ENCODE peak calls at places on chromosomes 6 and 20, in six cellular contexts. Q is suprapubic skin, J is HepG2, E is heart left ventricle, N is NB4, O is transverse colon. V is an unnamed sample.

GRCh38 chr6:136655251-136656014 is 105.2 kb upstream of the MAP7 start:
- DNase-seq in Q (no peak), J (no peak), E (no peak), N (no peak), O (no peak), V (no peak)

GRCh38 chr6:159089443-159089842 is 44.7 kb upstream of the TAGAP start:
- DNase-seq in Q (no peak), J (no peak), E (no peak), N (no peak), O (no peak), V (no peak)

GRCh38 chr6:105302617-105303128 is 100.2 kb downstream of the PREP start:
- DNase-seq in Q (no peak), J (no peak), E (no peak), N (no peak), O (no peak), V (no peak)

GRCh38 chr20:43536817-43537440 is 21.9 kb upstream of the SGK2 start:
- DNase-seq in Q (peak; percentile 24), J (peak; percentile 90), E (no peak), N (no peak), O (no peak), V (no peak)

GRCh38 chr6:107460074-107460631 is 789 bp upstream of the PDSS2 start:
- DNase-seq in Q (no peak), J (no peak), E (no peak), N (no peak), O (no peak), V (no peak)

GRCh38 chr20:21521596-21522478 is 8.0 kb upstream of the NKX2-2 start:
- DNase-seq in Q (no peak), J (no peak), E (no peak), N (no peak), O (no peak), V (no peak)

GRCh38 chr6:169253745-169254238 is at the start of gene THBS2:
- DNase-seq in Q (peak; percentile 83), J (no peak), E (peak; percentile 69), N (no peak), O (peak; percentile 24), V (peak; percentile 49)

GRCh38 chr6:11434565-11435326 is 102.8 kb upstream of the TMEM170B start:
- DNase-seq in Q (no peak), J (peak; percentile 100), E (no peak), N (no peak), O (peak; percentile 54), V (no peak)

GRCh38 chr6:45438156-45438555 is 60.4 kb upstream of the SUPT3H start:
- DNase-seq in Q (no peak), J (no peak), E (no peak), N (no peak), O (no peak), V (no peak)

GRCh38 chr6:12228447-12229146 is 61.6 kb upstream of the EDN1 start:
- DNase-seq in Q (no peak), J (peak; percentile 58), E (no peak), N (no peak), O (peak; percentile 63), V (no peak)

GRCh38 chr6:12602951-12603710 is 113.4 kb upstream of the PHACTR1 start:
- DNase-seq in Q (no peak), J (peak; percentile 43), E (peak; percentile 34), N (peak; percentile 54), O (peak; percentile 19), V (no peak)

GRCh38 chr6:43628392-43629103 is 516 bp downstream of the GTPBP2 start:
- DNase-seq in Q (no peak), J (peak; percentile 68), E (peak; percentile 63), N (peak; percentile 70), O (peak; percentile 62), V (no peak)

GRCh38 chr6:119255492-119255891 is 94.1 kb downstream of the MAN1A1 start:
- DNase-seq in Q (no peak), J (no peak), E (no peak), N (no peak), O (no peak), V (no peak)

GRCh38 chr6:41594326-41594725 is 43.9 kb upstream of the MDFI start:
- DNase-seq in Q (no peak), J (no peak), E (no peak), N (no peak), O (no peak), V (no peak)

GRCh38 chr20:58025233-58025632 is 203.2 kb downstream of the ANKRD60 start:
- DNase-seq in Q (peak; percentile 65), J (no peak), E (peak; percentile 52), N (no peak), O (no peak), V (no peak)

GRCh38 chr6:46380152-46380807 is 111.0 kb downstream of the RCAN2 start:
- DNase-seq in Q (no peak), J (no peak), E (no peak), N (no peak), O (no peak), V (no peak)

GRCh38 chr6:157946865-157947532 is 34.7 kb upstream of the SYNJ2 start:
- DNase-seq in Q (no peak), J (peak; percentile 41), E (no peak), N (peak; percentile 51), O (no peak), V (no peak)

GRCh38 chr6:25041676-25042598 is 106.2 kb upstream of the RIPOR2 start:
- DNase-seq in Q (no peak), J (no peak), E (no peak), N (no peak), O (peak; percentile 30), V (no peak)

GRCh38 chr20:4961746-4962145 is 39.6 kb downstream of the SLC23A2 start:
- DNase-seq in Q (no peak), J (peak; percentile 99), E (no peak), N (peak; percentile 92), O (no peak), V (no peak)

GRCh38 chr20:8156603-8157079 is 24.6 kb downstream of the PLCB1 start:
- DNase-seq in Q (no peak), J (peak; percentile 90), E (no peak), N (peak; percentile 13), O (no peak), V (no peak)

GRCh38 chr6:136520520-136520919 is 29.7 kb downstream of the MAP7 start:
- DNase-seq in Q (no peak), J (no peak), E (no peak), N (no peak), O (no peak), V (no peak)

GRCh38 chr6:36374956-36375355 is 12.5 kb downstream of the ETV7 start:
- DNase-seq in Q (no peak), J (no peak), E (no peak), N (no peak), O (no peak), V (no peak)

GRCh38 chr6:105204768-105205167 is 25.0 kb upstream of the POPDC3 start:
- DNase-seq in Q (no peak), J (no peak), E (no peak), N (no peak), O (no peak), V (no peak)

GRCh38 chr20:2942439-2942838 is 69.2 kb downstream of the PTPRA start:
- DNase-seq in Q (no peak), J (no peak), E (no peak), N (no peak), O (no peak), V (no peak)

GRCh38 chr20:2004171-2004570 is 10.3 kb upstream of the PDYN start:
- DNase-seq in Q (peak; percentile 20), J (no peak), E (no peak), N (no peak), O (no peak), V (no peak)

GRCh38 chr20:44023515-44024371 is 109.1 kb downstream of the TOX2 start:
- DNase-seq in Q (peak; percentile 35), J (no peak), E (no peak), N (no peak), O (peak; percentile 37), V (no peak)

GRCh38 chr6:154806804-154807203 is 73.6 kb downstream of the SCAF8 start:
- DNase-seq in Q (no peak), J (no peak), E (no peak), N (no peak), O (no peak), V (no peak)

GRCh38 chr6:46729810-46730342 is 5.3 kb downstream of the PLA2G7 start:
- DNase-seq in Q (no peak), J (no peak), E (no peak), N (no peak), O (no peak), V (no peak)

GRCh38 chr6:157644043-157644810 is 178.8 kb upstream of the SNX9 start:
- DNase-seq in Q (peak; percentile 63), J (no peak), E (no peak), N (peak; percentile 71), O (no peak), V (no peak)

GRCh38 chr6:4969609-4970285 is 34.1 kb downstream of the RPP40 start:
- DNase-seq in Q (no peak), J (no peak), E (no peak), N (no peak), O (no peak), V (no peak)

GRCh38 chr6:129748212-129748900 is 38.4 kb upstream of the ARHGAP18 start:
- DNase-seq in Q (no peak), J (peak; percentile 79), E (peak; percentile 27), N (no peak), O (peak; percentile 50), V (peak; percentile 73)

GRCh38 chr20:45892049-45892816 is 1.1 kb downstream of the CTSA start:
- DNase-seq in Q (no peak), J (peak; percentile 44), E (no peak), N (peak; percentile 72), O (peak; percentile 40), V (no peak)

GRCh38 chr20:56762829-56763228 is 133.7 kb downstream of the TFAP2C start:
- DNase-seq in Q (no peak), J (no peak), E (no peak), N (no peak), O (no peak), V (no peak)

GRCh38 chr6:150891886-150892485 is 26.5 kb downstream of the MTHFD1L start:
- DNase-seq in Q (peak; percentile 80), J (peak; percentile 69), E (peak; percentile 44), N (peak; percentile 75), O (peak; percentile 77), V (peak; percentile 22)

GRCh38 chr6:108494434-108494833 is 66.3 kb upstream of the FOXO3 start:
- DNase-seq in Q (no peak), J (no peak), E (no peak), N (no peak), O (no peak), V (no peak)

GRCh38 chr20:38952153-38952552 is 10.0 kb upstream of the DHX35 start:
- DNase-seq in Q (no peak), J (no peak), E (no peak), N (no peak), O (no peak), V (no peak)
- TF ChIP-seq POLR2A in Q (no peak), J (no peak), E (no peak), N (no peak), O (no peak), V (no peak)

GRCh38 chr20:19936801-19937583 is 80.2 kb upstream of the NAA20 start:
- DNase-seq in Q (no peak), J (no peak), E (peak; percentile 57), N (peak; percentile 60), O (no peak), V (no peak)
- TF ChIP-seq POLR2A in Q (no peak), J (no peak), E (peak; percentile 20), N (no peak), O (peak; percentile 16), V (no peak)

GRCh38 chr6:7151381-7151780 is 43.6 kb downstream of the RREB1 start:
- DNase-seq in Q (no peak), J (peak; percentile 39), E (no peak), N (peak; percentile 56), O (no peak), V (no peak)
- TF ChIP-seq POLR2A in Q (no peak), J (no peak), E (no peak), N (no peak), O (no peak), V (no peak)

GRCh38 chr6:115487331-115487730 is 573.4 kb downstream of the FRK start:
- DNase-seq in Q (no peak), J (no peak), E (no peak), N (no peak), O (no peak), V (no peak)
- TF ChIP-seq POLR2A in Q (no peak), J (no peak), E (no peak), N (no peak), O (no peak), V (no peak)